ENCODE peak calls at places on chromosome 3, in eight cellular contexts. One of them, this sample, is unnamed.

GRCh38 chr3:123094492-123094891 is 27.7 kb downstream of the PDIA5 start:
- DNase-seq in hypothalamus: no peak
- DNase-seq in GM10248: no peak
- DNase-seq in stimulated activated naive CD8-positive, alpha-beta T cell treated with anti-CD3 and anti-CD28 coated beads, Interleukin-15, Interleukin-2, amounts not matched to agents 100 U/mL and 50 U/mL, for 24 hours: no peak
- DNase-seq in GM12891: no peak
- DNase-seq in DMS53: no peak
- DNase-seq in PC-3: no peak
- DNase-seq in substantia nigra: no peak
- DNase-seq in this sample: no peak

GRCh38 chr3:37545479-37545878 is 316.2 kb upstream of the CTDSPL start:
- DNase-seq in hypothalamus: no peak
- DNase-seq in GM10248: no peak
- DNase-seq in stimulated activated naive CD8-positive, alpha-beta T cell treated with anti-CD3 and anti-CD28 coated beads, Interleukin-15, Interleukin-2, amounts not matched to agents 100 U/mL and 50 U/mL, for 24 hours: no peak
- DNase-seq in GM12891: no peak
- DNase-seq in DMS53: no peak
- DNase-seq in PC-3: no peak
- DNase-seq in substantia nigra: no peak
- DNase-seq in this sample: no peak

GRCh38 chr3:150945226-150945625 is 27.3 kb downstream of the CLRN1 start:
- DNase-seq in hypothalamus: no peak
- DNase-seq in GM10248: no peak
- DNase-seq in stimulated activated naive CD8-positive, alpha-beta T cell treated with anti-CD3 and anti-CD28 coated beads, Interleukin-15, Interleukin-2, amounts not matched to agents 100 U/mL and 50 U/mL, for 24 hours: no peak
- DNase-seq in GM12891: no peak
- DNase-seq in DMS53: no peak
- DNase-seq in PC-3: peak
- DNase-seq in substantia nigra: no peak
- DNase-seq in this sample: no peak

GRCh38 chr3:113291572-113291971 is 80.2 kb downstream of the BOC start:
- DNase-seq in hypothalamus: no peak
- DNase-seq in GM10248: no peak
- DNase-seq in stimulated activated naive CD8-positive, alpha-beta T cell treated with anti-CD3 and anti-CD28 coated beads, Interleukin-15, Interleukin-2, amounts not matched to agents 100 U/mL and 50 U/mL, for 24 hours: no peak
- DNase-seq in GM12891: no peak
- DNase-seq in DMS53: no peak
- DNase-seq in PC-3: no peak
- DNase-seq in substantia nigra: no peak
- DNase-seq in this sample: no peak

GRCh38 chr3:64291956-64292355 is 66.7 kb upstream of the PRICKLE2 start:
- DNase-seq in hypothalamus: no peak
- DNase-seq in GM10248: no peak
- DNase-seq in stimulated activated naive CD8-positive, alpha-beta T cell treated with anti-CD3 and anti-CD28 coated beads, Interleukin-15, Interleukin-2, amounts not matched to agents 100 U/mL and 50 U/mL, for 24 hours: no peak
- DNase-seq in GM12891: no peak
- DNase-seq in DMS53: no peak
- DNase-seq in PC-3: no peak
- DNase-seq in substantia nigra: no peak
- DNase-seq in this sample: no peak

GRCh38 chr3:108091498-108092259 is 848 bp upstream of the CD47 start:
- DNase-seq in hypothalamus: peak
- DNase-seq in GM10248: no peak
- DNase-seq in stimulated activated naive CD8-positive, alpha-beta T cell treated with anti-CD3 and anti-CD28 coated beads, Interleukin-15, Interleukin-2, amounts not matched to agents 100 U/mL and 50 U/mL, for 24 hours: peak
- DNase-seq in GM12891: no peak
- DNase-seq in DMS53: peak
- DNase-seq in PC-3: peak
- DNase-seq in substantia nigra: no peak
- DNase-seq in this sample: no peak

GRCh38 chr3:50675179-50676030 is 678 bp downstream of the DOCK3 start:
- DNase-seq in hypothalamus: peak
- DNase-seq in GM10248: peak
- DNase-seq in stimulated activated naive CD8-positive, alpha-beta T cell treated with anti-CD3 and anti-CD28 coated beads, Interleukin-15, Interleukin-2, amounts not matched to agents 100 U/mL and 50 U/mL, for 24 hours: peak
- DNase-seq in GM12891: no peak
- DNase-seq in DMS53: peak
- DNase-seq in PC-3: no peak
- DNase-seq in substantia nigra: peak
- DNase-seq in this sample: no peak

GRCh38 chr3:190013943-190014924 is 106.5 kb downstream of the P3H2 start:
- DNase-seq in hypothalamus: no peak
- DNase-seq in GM10248: no peak
- DNase-seq in stimulated activated naive CD8-positive, alpha-beta T cell treated with anti-CD3 and anti-CD28 coated beads, Interleukin-15, Interleukin-2, amounts not matched to agents 100 U/mL and 50 U/mL, for 24 hours: no peak
- DNase-seq in GM12891: no peak
- DNase-seq in DMS53: no peak
- DNase-seq in PC-3: peak
- DNase-seq in substantia nigra: no peak
- DNase-seq in this sample: peak

GRCh38 chr3:17505856-17506255 is 236.6 kb downstream of the TBC1D5 start:
- DNase-seq in hypothalamus: no peak
- DNase-seq in GM10248: no peak
- DNase-seq in stimulated activated naive CD8-positive, alpha-beta T cell treated with anti-CD3 and anti-CD28 coated beads, Interleukin-15, Interleukin-2, amounts not matched to agents 100 U/mL and 50 U/mL, for 24 hours: no peak
- DNase-seq in GM12891: no peak
- DNase-seq in DMS53: no peak
- DNase-seq in PC-3: peak
- DNase-seq in substantia nigra: no peak
- DNase-seq in this sample: no peak

This sample was measured in GM06990.